ENCODE peak calls at places on chromosome 14, in ten cellular contexts. One of them, this sample, is unnamed.
A peak's percentile ranks its signal among the peaks of the same experiment; 100 is the strongest.

GRCh38 chr14:61608245-61609142 is 86.8 kb upstream of the HIF1A start:
- DNase-seq in GM23248: peak; percentile 55
- DNase-seq in COR-L47: peak; percentile 86
- DNase-seq in upper lobe of right lung: no peak
- DNase-seq in adipocyte: no peak
- DNase-seq in activated T-cell treated with anti-CD3 and anti-CD28 coated beads, Interleukin-2, amount 50 U/mL, for 72 hours: no peak
- DNase-seq in NCI-H524 treated with DMSO at 0.1 percent for 48 hours: no peak
- DNase-seq in midbrain: peak; percentile 67
- DNase-seq in Peyer's patch: no peak
- DNase-seq in EL: no peak
- DNase-seq in this sample: no peak

GRCh38 chr14:22886500-22887259 is 3.7 kb downstream of the REM2 start:
- DNase-seq in NCI-H524 treated with DMSO at 0.1 percent for 48 hours: peak; percentile 69
- DNase-seq in adipocyte: peak; percentile 80
- DNase-seq in Peyer's patch: peak; percentile 92
- DNase-seq in EL: peak; percentile 78
- DNase-seq in upper lobe of right lung: peak; percentile 93
- DNase-seq in GM23248: peak; percentile 76
- DNase-seq in activated T-cell treated with anti-CD3 and anti-CD28 coated beads, Interleukin-2, amount 50 U/mL, for 72 hours: peak; percentile 82
- DNase-seq in midbrain: peak; percentile 36
- DNase-seq in COR-L47: peak; percentile 80
- DNase-seq in this sample: peak; percentile 48

GRCh38 chr14:79641371-79641770 is 569.9 kb downstream of the DIO2 start:
- DNase-seq in Peyer's patch: no peak
- DNase-seq in adipocyte: no peak
- DNase-seq in COR-L47: no peak
- DNase-seq in NCI-H524 treated with DMSO at 0.1 percent for 48 hours: no peak
- DNase-seq in midbrain: no peak
- DNase-seq in EL: no peak
- DNase-seq in activated T-cell treated with anti-CD3 and anti-CD28 coated beads, Interleukin-2, amount 50 U/mL, for 72 hours: no peak
- DNase-seq in upper lobe of right lung: no peak
- DNase-seq in GM23248: no peak
- DNase-seq in this sample: no peak

GRCh38 chr14:90053044-90053443 is 8.8 kb upstream of the KCNK13 start:
- DNase-seq in adipocyte: no peak
- DNase-seq in COR-L47: no peak
- DNase-seq in activated T-cell treated with anti-CD3 and anti-CD28 coated beads, Interleukin-2, amount 50 U/mL, for 72 hours: no peak
- DNase-seq in upper lobe of right lung: no peak
- DNase-seq in EL: no peak
- DNase-seq in Peyer's patch: no peak
- DNase-seq in NCI-H524 treated with DMSO at 0.1 percent for 48 hours: no peak
- DNase-seq in midbrain: no peak
- DNase-seq in GM23248: peak; percentile 69
- DNase-seq in this sample: no peak

GRCh38 chr14:91464615-91465205 is 45.4 kb downstream of the PPP4R3A start:
- DNase-seq in upper lobe of right lung: no peak
- DNase-seq in adipocyte: no peak
- DNase-seq in COR-L47: no peak
- DNase-seq in GM23248: no peak
- DNase-seq in NCI-H524 treated with DMSO at 0.1 percent for 48 hours: no peak
- DNase-seq in EL: no peak
- DNase-seq in midbrain: no peak
- DNase-seq in Peyer's patch: no peak
- DNase-seq in activated T-cell treated with anti-CD3 and anti-CD28 coated beads, Interleukin-2, amount 50 U/mL, for 72 hours: peak; percentile 16
- DNase-seq in this sample: no peak

GRCh38 chr14:39232554-39233415 is 930 bp upstream of the MIA2 start:
- DNase-seq in upper lobe of right lung: peak; percentile 67
- DNase-seq in Peyer's patch: no peak
- DNase-seq in activated T-cell treated with anti-CD3 and anti-CD28 coated beads, Interleukin-2, amount 50 U/mL, for 72 hours: no peak
- DNase-seq in midbrain: no peak
- DNase-seq in EL: peak; percentile 59
- DNase-seq in adipocyte: peak; percentile 86
- DNase-seq in COR-L47: no peak
- DNase-seq in NCI-H524 treated with DMSO at 0.1 percent for 48 hours: no peak
- DNase-seq in GM23248: peak; percentile 81
- DNase-seq in this sample: no peak

GRCh38 chr14:34322940-34323418 is 139.1 kb downstream of the SPTSSA start:
- DNase-seq in adipocyte: peak; percentile 72
- DNase-seq in upper lobe of right lung: peak; percentile 74
- DNase-seq in COR-L47: peak; percentile 48
- DNase-seq in midbrain: peak; percentile 13
- DNase-seq in NCI-H524 treated with DMSO at 0.1 percent for 48 hours: peak; percentile 53
- DNase-seq in GM23248: peak; percentile 57
- DNase-seq in EL: peak; percentile 59
- DNase-seq in activated T-cell treated with anti-CD3 and anti-CD28 coated beads, Interleukin-2, amount 50 U/mL, for 72 hours: peak; percentile 63
- DNase-seq in Peyer's patch: peak; percentile 79
- DNase-seq in this sample: peak; percentile 27

GRCh38 chr14:76767681-76768055 is 6.4 kb downstream of the VASH1 start:
- DNase-seq in EL: no peak
- DNase-seq in NCI-H524 treated with DMSO at 0.1 percent for 48 hours: no peak
- DNase-seq in midbrain: no peak
- DNase-seq in upper lobe of right lung: no peak
- DNase-seq in activated T-cell treated with anti-CD3 and anti-CD28 coated beads, Interleukin-2, amount 50 U/mL, for 72 hours: no peak
- DNase-seq in COR-L47: no peak
- DNase-seq in Peyer's patch: peak; percentile 26
- DNase-seq in GM23248: no peak
- DNase-seq in adipocyte: no peak
- DNase-seq in this sample: no peak

This sample was measured in NCI-H1048.